ENCODE peak calls at places on chromosome 15, in five cellular contexts. One of them, this sample, is unnamed.

GRCh38 chr15:35058534-35059054 is 26.5 kb downstream of the NANOGP8 start:
- DNase-seq in SK-N-SH: no peak
- DNase-seq in H1: no peak
- DNase-seq in K562: no peak
- DNase-seq in GM12892: no peak
- DNase-seq in this sample: no peak

GRCh38 chr15:43509002-43509922 is 8.1 kb upstream of the MAP1A start:
- DNase-seq in GM12892: no peak
- DNase-seq in H1: no peak
- DNase-seq in K562: peak; percentile 20
- DNase-seq in SK-N-SH: peak; percentile 47
- DNase-seq in this sample: no peak

GRCh38 chr15:95693917-95694316 is 636.6 kb upstream of the NR2F2 start:
- DNase-seq in GM12892: no peak
- DNase-seq in SK-N-SH: no peak
- DNase-seq in H1: no peak
- DNase-seq in K562: no peak
- DNase-seq in this sample: no peak

GRCh38 chr15:57345584-57345983 is 30.7 kb upstream of the CGNL1 start:
- DNase-seq in GM12892: no peak
- DNase-seq in K562: no peak
- DNase-seq in H1: no peak
- DNase-seq in SK-N-SH: peak; percentile 24
- DNase-seq in this sample: no peak

GRCh38 chr15:87747106-87747505 is 509.4 kb downstream of the NTRK3 start:
- DNase-seq in GM12892: no peak
- DNase-seq in H1: no peak
- DNase-seq in SK-N-SH: no peak
- DNase-seq in K562: no peak
- DNase-seq in this sample: no peak

GRCh38 chr15:95565201-95565600 is 765.3 kb upstream of the NR2F2 start:
- DNase-seq in GM12892: no peak
- DNase-seq in K562: no peak
- DNase-seq in H1: no peak
- DNase-seq in SK-N-SH: no peak
- DNase-seq in this sample: no peak

GRCh38 chr15:92306662-92307061 is 87.0 kb upstream of the ST8SIA2 start:
- DNase-seq in GM12892: no peak
- DNase-seq in H1: no peak
- DNase-seq in SK-N-SH: peak; percentile 52
- DNase-seq in K562: peak; percentile 12
- DNase-seq in this sample: no peak

GRCh38 chr15:64483749-64484148 is 23.4 kb downstream of the ZNF609 start:
- DNase-seq in K562: no peak
- DNase-seq in H1: no peak
- DNase-seq in GM12892: no peak
- DNase-seq in SK-N-SH: no peak
- DNase-seq in this sample: no peak

GRCh38 chr15:70196314-70197291 is 98.9 kb upstream of the TLE3 start:
- DNase-seq in SK-N-SH: no peak
- DNase-seq in GM12892: peak; percentile 74
- DNase-seq in K562: no peak
- DNase-seq in H1: peak; percentile 76
- DNase-seq in this sample: peak; percentile 90

GRCh38 chr15:29734917-29735572 is 87.2 kb downstream of the TJP1 start:
- DNase-seq in GM12892: no peak
- DNase-seq in SK-N-SH: no peak
- DNase-seq in K562: no peak
- DNase-seq in H1: no peak
- DNase-seq in this sample: no peak

DNA sequence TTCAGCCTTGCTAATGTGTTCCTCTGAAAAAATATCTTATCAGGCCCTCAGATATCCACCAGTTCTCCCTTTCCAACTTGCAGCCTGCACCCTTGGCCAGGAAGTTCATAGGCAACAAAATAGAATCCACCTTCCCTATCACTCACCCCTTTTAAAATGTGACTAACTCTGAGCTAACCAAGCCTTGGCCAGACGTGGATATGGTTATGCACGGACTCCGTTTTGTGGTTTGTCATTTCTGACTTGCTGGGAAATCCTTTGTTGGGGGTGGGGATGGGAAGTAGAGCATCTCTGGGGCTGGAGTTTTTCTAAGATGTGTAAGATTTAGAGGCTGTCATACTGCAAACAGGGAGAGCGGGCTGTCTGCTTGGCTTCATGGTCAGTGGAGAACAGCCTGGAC is 62.5 kb downstream of the SMAD3 start:
- DNase-seq in SK-N-SH: no peak
- DNase-seq in K562: no peak
- DNase-seq in H1: no peak
- DNase-seq in GM12892: no peak
- DNase-seq in this sample: no peak
- TF ChIP-seq TAF1 in SK-N-SH: peak; percentile 36
- TF ChIP-seq TAF1 in K562: no peak
- TF ChIP-seq TAF1 in H1: no peak
- TF ChIP-seq TAF1 in GM12892: no peak
- TF ChIP-seq TAF1 in this sample: no peak

GRCh38 chr15:62598217-62598616 is 433.1 kb upstream of the C2CD4B start:
- DNase-seq in SK-N-SH: no peak
- DNase-seq in GM12892: no peak
- DNase-seq in K562: no peak
- DNase-seq in H1: no peak
- DNase-seq in this sample: no peak

GRCh38 chr15:62594017-62594416 is 428.9 kb upstream of the C2CD4B start:
- DNase-seq in K562: no peak
- DNase-seq in SK-N-SH: no peak
- DNase-seq in GM12892: no peak
- DNase-seq in H1: no peak
- DNase-seq in this sample: no peak

GRCh38 chr15:62588930-62589655 is 424.0 kb upstream of the C2CD4B start:
- DNase-seq in SK-N-SH: peak; percentile 57
- DNase-seq in H1: no peak
- DNase-seq in K562: no peak
- DNase-seq in GM12892: no peak
- DNase-seq in this sample: no peak

GRCh38 chr15:62591842-62592838 is 427.1 kb upstream of the C2CD4B start:
- DNase-seq in H1: no peak
- DNase-seq in SK-N-SH: no peak
- DNase-seq in K562: no peak
- DNase-seq in GM12892: no peak
- DNase-seq in this sample: no peak

GRCh38 chr15:62592920-62593319 is 427.8 kb upstream of the C2CD4B start:
- DNase-seq in K562: no peak
- DNase-seq in SK-N-SH: no peak
- DNase-seq in H1: no peak
- DNase-seq in GM12892: no peak
- DNase-seq in this sample: no peak
- TF ChIP-seq TAF1 in K562: no peak
- TF ChIP-seq TAF1 in SK-N-SH: no peak
- TF ChIP-seq TAF1 in H1: no peak
- TF ChIP-seq TAF1 in GM12892: no peak
- TF ChIP-seq TAF1 in this sample: no peak

GRCh38 chr15:25783607-25784131 is 79.5 kb downstream of the ATP10A start:
- DNase-seq in GM12892: no peak
- DNase-seq in K562: peak; percentile 57
- DNase-seq in H1: peak; percentile 95
- DNase-seq in SK-N-SH: no peak
- DNase-seq in this sample: no peak
- TF ChIP-seq TAF1 in GM12892: no peak
- TF ChIP-seq TAF1 in K562: no peak
- TF ChIP-seq TAF1 in H1: no peak
- TF ChIP-seq TAF1 in SK-N-SH: no peak
- TF ChIP-seq TAF1 in this sample: no peak

GRCh38 chr15:75193976-75194375 is 7.7 kb upstream of the C15orf39 start:
- DNase-seq in GM12892: no peak
- DNase-seq in H1: no peak
- DNase-seq in SK-N-SH: no peak
- DNase-seq in K562: no peak
- DNase-seq in this sample: no peak
- TF ChIP-seq TAF1 in GM12892: no peak
- TF ChIP-seq TAF1 in H1: no peak
- TF ChIP-seq TAF1 in SK-N-SH: no peak
- TF ChIP-seq TAF1 in K562: no peak
- TF ChIP-seq TAF1 in this sample: no peak

DNA sequence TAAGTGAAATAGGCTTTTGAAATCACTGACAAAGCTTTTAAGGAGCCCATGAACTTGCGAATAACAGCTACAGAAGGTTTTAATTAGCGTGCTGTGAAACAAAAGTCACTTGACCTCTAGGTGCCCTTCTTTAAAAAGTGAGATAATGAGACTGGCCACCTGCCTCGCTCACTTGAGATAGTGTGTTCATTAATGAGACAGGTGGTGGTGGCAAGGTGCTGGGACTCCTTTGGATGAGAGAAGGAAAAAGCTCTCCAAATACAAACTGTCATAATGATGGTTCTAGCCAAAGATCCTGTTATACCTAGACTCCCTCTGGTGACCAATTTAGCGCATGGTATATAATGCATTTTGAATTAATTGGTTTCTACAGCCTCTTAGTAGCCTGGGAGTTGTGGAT is 22.7 kb upstream of the IREB2 start:
- DNase-seq in K562: no peak
- DNase-seq in GM12892: no peak
- DNase-seq in H1: no peak
- DNase-seq in SK-N-SH: no peak
- DNase-seq in this sample: no peak
- TF ChIP-seq TAF1 in K562: no peak
- TF ChIP-seq TAF1 in GM12892: no peak
- TF ChIP-seq TAF1 in H1: no peak
- TF ChIP-seq TAF1 in SK-N-SH: no peak
- TF ChIP-seq TAF1 in this sample: no peak

GRCh38 chr15:99502182-99502581 is 63.6 kb upstream of the MEF2A start:
- DNase-seq in SK-N-SH: no peak
- DNase-seq in H1: no peak
- DNase-seq in GM12892: peak; percentile 63
- DNase-seq in K562: no peak
- DNase-seq in this sample: peak; percentile 90
- TF ChIP-seq TAF1 in SK-N-SH: no peak
- TF ChIP-seq TAF1 in H1: no peak
- TF ChIP-seq TAF1 in GM12892: peak; percentile 32
- TF ChIP-seq TAF1 in K562: no peak
- TF ChIP-seq TAF1 in this sample: no peak

DNA sequence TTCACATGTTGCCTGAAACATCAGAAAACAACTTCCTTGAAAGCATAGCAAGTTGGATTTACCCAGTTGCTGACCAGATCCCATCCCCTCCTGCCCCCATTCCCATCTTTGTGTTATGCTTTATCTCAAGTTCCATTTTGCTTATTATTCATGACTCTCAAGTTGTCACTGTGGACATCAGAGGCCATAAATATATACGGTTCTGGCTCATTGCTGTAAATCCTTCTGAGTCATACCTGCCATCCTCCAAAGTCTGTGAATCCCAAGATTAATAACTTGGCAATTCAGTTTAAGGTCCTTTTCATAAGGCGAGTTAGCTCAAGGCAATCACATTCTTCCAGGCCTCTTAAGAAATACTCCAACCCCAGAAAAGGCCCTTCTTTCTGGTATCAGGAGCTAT is 126.2 kb upstream of the C2CD4B start:
- DNase-seq in H1: no peak
- DNase-seq in SK-N-SH: no peak
- DNase-seq in GM12892: no peak
- DNase-seq in K562: no peak
- DNase-seq in this sample: no peak
- TF ChIP-seq TAF1 in H1: no peak
- TF ChIP-seq TAF1 in SK-N-SH: peak; percentile 41
- TF ChIP-seq TAF1 in GM12892: no peak
- TF ChIP-seq TAF1 in K562: no peak
- TF ChIP-seq TAF1 in this sample: no peak

GRCh38 chr15:31258260-31258659 is 68.4 kb upstream of the KLF13 start:
- DNase-seq in SK-N-SH: no peak
- DNase-seq in H1: no peak
- DNase-seq in GM12892: no peak
- DNase-seq in K562: no peak
- DNase-seq in this sample: no peak
- TF ChIP-seq TAF1 in SK-N-SH: no peak
- TF ChIP-seq TAF1 in H1: no peak
- TF ChIP-seq TAF1 in GM12892: no peak
- TF ChIP-seq TAF1 in K562: no peak
- TF ChIP-seq TAF1 in this sample: no peak

This sample was measured in GM12878.